ENCODE peak calls at places on chromosomes 3 and 15, in four cellular contexts. One of them, this sample, is unnamed.

GRCh38 chr15:83697716-83698115 is 43.8 kb downstream of the ADAMTSL3 start:
- DNase-seq in progenitor cell of endocrine pancreas: no peak
- DNase-seq in HCEC 1CT: no peak
- DNase-seq in NCI-H510A treated with DMSO at 0.1 percent for 48 hours: no peak
- DNase-seq in this sample: no peak

GRCh38 chr3:133864616-133865015 is 31.1 kb downstream of the RAB6B start:
- DNase-seq in progenitor cell of endocrine pancreas: no peak
- DNase-seq in HCEC 1CT: no peak
- DNase-seq in NCI-H510A treated with DMSO at 0.1 percent for 48 hours: no peak
- DNase-seq in this sample: no peak

GRCh38 chr3:186598108-186598784 is 14.6 kb upstream of the AHSG start:
- DNase-seq in progenitor cell of endocrine pancreas: no peak
- DNase-seq in HCEC 1CT: no peak
- DNase-seq in NCI-H510A treated with DMSO at 0.1 percent for 48 hours: no peak
- DNase-seq in this sample: no peak

GRCh38 chr15:67076147-67076843 is 10.9 kb downstream of the SMAD3 start:
- DNase-seq in progenitor cell of endocrine pancreas: no peak
- DNase-seq in HCEC 1CT: peak; percentile 87
- DNase-seq in NCI-H510A treated with DMSO at 0.1 percent for 48 hours: no peak
- DNase-seq in this sample: peak; percentile 47

GRCh38 chr3:148075829-148076716 is 621.6 kb upstream of the AGTR1 start:
- DNase-seq in progenitor cell of endocrine pancreas: no peak
- DNase-seq in HCEC 1CT: peak; percentile 63
- DNase-seq in NCI-H510A treated with DMSO at 0.1 percent for 48 hours: peak; percentile 48
- DNase-seq in this sample: no peak

GRCh38 chr3:192481638-192482037 is 245.7 kb downstream of the FGF12 start:
- DNase-seq in progenitor cell of endocrine pancreas: no peak
- DNase-seq in HCEC 1CT: peak; percentile 54
- DNase-seq in NCI-H510A treated with DMSO at 0.1 percent for 48 hours: no peak
- DNase-seq in this sample: no peak

GRCh38 chr3:5168110-5168509 is 19.4 kb upstream of the EDEM1 start:
- DNase-seq in progenitor cell of endocrine pancreas: no peak
- DNase-seq in HCEC 1CT: no peak
- DNase-seq in NCI-H510A treated with DMSO at 0.1 percent for 48 hours: no peak
- DNase-seq in this sample: no peak

GRCh38 chr3:65412591-65412990 is 626.1 kb downstream of the MAGI1 start:
- DNase-seq in progenitor cell of endocrine pancreas: no peak
- DNase-seq in HCEC 1CT: no peak
- DNase-seq in NCI-H510A treated with DMSO at 0.1 percent for 48 hours: peak; percentile 50
- DNase-seq in this sample: no peak

GRCh38 chr3:176514297-176514696 is 683.0 kb downstream of the TBL1XR1 start:
- DNase-seq in progenitor cell of endocrine pancreas: no peak
- DNase-seq in HCEC 1CT: peak; percentile 62
- DNase-seq in NCI-H510A treated with DMSO at 0.1 percent for 48 hours: no peak
- DNase-seq in this sample: no peak

GRCh38 chr3:58728723-58729122 is 62.1 kb upstream of the FAM3D start:
- DNase-seq in progenitor cell of endocrine pancreas: no peak
- DNase-seq in HCEC 1CT: no peak
- DNase-seq in NCI-H510A treated with DMSO at 0.1 percent for 48 hours: no peak
- DNase-seq in this sample: no peak

GRCh38 chr15:50109086-50109987 is 9.7 kb downstream of the ATP8B4 start:
- DNase-seq in progenitor cell of endocrine pancreas: no peak
- DNase-seq in HCEC 1CT: no peak
- DNase-seq in NCI-H510A treated with DMSO at 0.1 percent for 48 hours: no peak
- DNase-seq in this sample: no peak